ENCODE peak calls at places on chromosome 22, in five cellular contexts. M, U, K, D and Z are unnamed samples.

GRCh38 chr22:16844529-16844928 is 19.3 kb upstream of the XKR3 start:
- DNase-seq in M (no peak), U (no peak), K (no peak), D (no peak), Z (no peak)

GRCh38 chr22:23110190-23110921 is 31.4 kb downstream of the RSPH14 start:
- DNase-seq in M (no peak), U (no peak), K (no peak), D (no peak), Z (no peak)

GRCh38 chr22:44292007-44292370 is 20.8 kb downstream of the SHISAL1 start:
- DNase-seq in M (no peak), U (no peak), K (no peak), D (no peak), Z (no peak)

GRCh38 chr22:45885941-45886395 is 91.0 kb downstream of the WNT7B start:
- DNase-seq in M (peak; percentile 67), U (no peak), K (no peak), D (no peak), Z (no peak)

GRCh38 chr22:29270475-29271271 is 2.6 kb downstream of the EWSR1 start:
- DNase-seq in M (no peak), U (no peak), K (peak; percentile 42), D (no peak), Z (no peak)

GRCh38 chr22:49789289-49790141 is 38.2 kb downstream of the BRD1 start:
- DNase-seq in M (peak; percentile 83), U (peak; percentile 33), K (peak; percentile 55), D (no peak), Z (no peak)

GRCh38 chr22:46738961-46739870 is 1.2 kb upstream of the CERK start:
- DNase-seq in M (no peak), U (no peak), K (peak; percentile 56), D (no peak), Z (peak; percentile 25)

GRCh38 chr22:32764330-32765116 is 37.0 kb upstream of the TIMP3 start:
- DNase-seq in M (no peak), U (no peak), K (peak; percentile 96), D (peak; percentile 41), Z (no peak)

GRCh38 chr22:45328822-45329535 is 19.2 kb downstream of the FAM118A start:
- DNase-seq in M (no peak), U (no peak), K (no peak), D (no peak), Z (no peak)

GRCh38 chr22:49693848-49694247 is 133.8 kb downstream of the BRD1 start:
- DNase-seq in M (no peak), U (no peak), K (no peak), D (no peak), Z (no peak)

GRCh38 chr22:33542722-33543121 is 377.6 kb downstream of the LARGE1 start:
- DNase-seq in M (no peak), U (no peak), K (no peak), D (no peak), Z (no peak)

GRCh38 chr22:50360578-50360977 is 17.5 kb downstream of the PPP6R2 start:
- DNase-seq in M (no peak), U (no peak), K (no peak), D (no peak), Z (no peak)

GRCh38 chr22:45212306-45212709 is 28.4 kb downstream of the KIAA0930 start:
- DNase-seq in M (peak; percentile 79), U (peak; percentile 17), K (peak; percentile 91), D (peak; percentile 79), Z (no peak)

GRCh38 chr22:46173152-46173551 is 22.8 kb downstream of the PPARA start:
- DNase-seq in M (no peak), U (no peak), K (no peak), D (no peak), Z (no peak)

GRCh38 chr22:46250783-46251125 is 661 bp upstream of the CDPF1 start:
- DNase-seq in M (no peak), U (no peak), K (no peak), D (no peak), Z (no peak)

DNA sequence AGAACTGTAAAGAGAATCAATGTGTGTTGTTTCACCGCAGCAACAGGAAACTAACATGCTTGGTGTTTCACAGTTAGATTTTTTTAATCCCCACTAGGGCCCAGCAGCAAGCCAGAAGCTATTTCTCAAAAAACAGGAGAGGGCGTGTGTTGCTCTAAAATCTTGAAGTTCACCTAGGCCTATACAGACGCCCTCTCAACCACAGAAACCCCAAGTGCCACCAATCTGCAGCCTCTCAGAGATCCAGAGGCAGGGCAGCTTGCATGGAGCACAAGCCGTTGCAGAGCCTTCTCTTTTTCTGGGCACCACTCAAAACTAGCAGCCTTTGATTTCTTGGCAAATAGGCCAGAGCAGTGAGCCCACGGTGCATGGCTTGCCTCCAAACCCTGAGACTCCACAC is 1423.2 kb downstream of the TBC1D22A start:
- DNase-seq in M (no peak), U (no peak), K (no peak), D (no peak), Z (no peak)
- TF ChIP-seq CTCF in M (no peak), U (no peak), K (no peak), D (no peak), Z (no peak)

DNA sequence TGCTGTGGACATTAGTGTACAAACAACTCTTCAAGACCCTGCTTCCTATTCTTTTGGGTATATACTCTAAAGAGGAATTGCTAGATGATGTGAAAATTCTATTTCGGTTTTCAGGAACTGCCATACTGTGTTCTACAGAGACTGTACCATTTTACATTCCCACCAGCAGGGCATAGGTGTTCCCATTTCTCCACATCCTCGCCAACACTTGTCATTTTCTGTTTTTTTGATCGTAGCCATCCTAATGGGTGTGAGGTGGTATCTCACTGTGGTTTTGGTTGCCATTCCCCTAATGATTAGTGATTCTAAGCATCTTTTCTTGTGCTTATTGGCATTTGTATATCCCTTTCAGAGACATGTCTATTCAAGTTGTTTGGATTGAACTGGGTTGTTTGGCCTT is 29.8 kb upstream of the GRK3 start:
- DNase-seq in M (no peak), U (no peak), K (no peak), D (no peak), Z (no peak)
- TF ChIP-seq CTCF in M (no peak), U (no peak), K (no peak), D (no peak), Z (no peak)

GRCh38 chr22:36335621-36336020 is 52.1 kb downstream of the MYH9 start:
- DNase-seq in M (no peak), U (no peak), K (no peak), D (no peak), Z (no peak)

GRCh38 chr22:36332623-36333331 is 55.0 kb downstream of the MYH9 start:
- DNase-seq in M (peak; percentile 77), U (peak; percentile 18), K (peak; percentile 91), D (no peak), Z (no peak)

GRCh38 chr22:36334838-36335603 is 52.7 kb downstream of the MYH9 start:
- DNase-seq in M (peak; percentile 81), U (no peak), K (peak; percentile 68), D (no peak), Z (no peak)

GRCh38 chr22:36333632-36334031 is 54.1 kb downstream of the MYH9 start:
- DNase-seq in M (no peak), U (no peak), K (no peak), D (no peak), Z (no peak)

DNA sequence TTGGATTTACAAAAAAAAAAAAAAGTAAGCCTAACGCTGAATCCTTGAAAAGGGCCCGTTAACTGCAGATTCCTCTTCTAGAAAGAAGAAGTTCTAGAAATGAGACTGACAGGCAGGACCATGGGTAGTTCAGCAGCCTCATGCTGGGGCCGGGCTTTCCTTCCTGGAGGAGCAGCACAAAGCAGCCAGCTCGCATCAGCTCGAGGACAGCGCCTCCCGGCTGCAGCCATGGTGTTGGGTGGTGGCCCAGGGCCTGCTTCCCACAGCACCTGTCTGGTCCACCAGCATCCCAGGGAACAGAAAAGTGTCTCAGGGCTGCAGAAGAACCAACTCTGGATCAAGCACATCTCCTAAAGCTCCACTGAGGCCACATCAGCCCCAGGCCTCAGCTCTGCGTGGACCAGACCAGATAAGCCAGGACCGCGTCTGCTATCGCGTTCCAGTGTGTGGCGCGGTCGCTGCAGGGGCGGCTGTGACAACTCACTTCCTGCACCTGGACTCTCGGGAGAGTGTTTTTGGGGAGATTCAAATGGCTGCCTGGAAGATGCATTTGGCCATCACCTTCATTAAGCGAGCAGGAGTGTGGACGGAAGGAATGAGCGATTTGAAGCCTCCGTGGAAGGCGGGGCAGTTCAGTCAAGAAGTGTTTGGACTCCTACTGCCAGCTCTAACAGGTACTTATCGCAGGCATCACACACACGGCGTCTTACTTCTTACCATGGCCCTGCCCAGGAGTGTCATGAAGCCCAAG is 53.5 kb downstream of the MYH9 start:
- DNase-seq in M (peak; percentile 88), U (peak; percentile 25), K (no peak), D (no peak), Z (no peak)
- TF ChIP-seq CTCF in M (peak; percentile 19), U (no peak), K (no peak), D (no peak), Z (no peak)

GRCh38 chr22:37633693-37634504 is 5.6 kb upstream of the SH3BP1 start:
- DNase-seq in M (peak; percentile 96), U (no peak), K (peak; percentile 80), D (peak; percentile 33), Z (no peak)
- TF ChIP-seq CTCF in M (peak; percentile 9), U (no peak), K (peak; percentile 3), D (peak; percentile 48), Z (no peak)

GRCh38 chr22:38467904-38468760 is at the start of gene KDELR3:
- DNase-seq in M (peak; percentile 79), U (peak; percentile 47), K (peak; percentile 62), D (no peak), Z (no peak)
- TF ChIP-seq CTCF in M (no peak), U (peak; percentile 23), K (peak; percentile 3), D (peak; percentile 40), Z (no peak)

GRCh38 chr22:39927544-39927943 is 26.7 kb downstream of the GRAP2 start:
- DNase-seq in M (no peak), U (no peak), K (no peak), D (no peak), Z (no peak)
- TF ChIP-seq CTCF in M (no peak), U (peak; percentile 19), K (no peak), D (no peak), Z (no peak)

GRCh38 chr22:19498154-19498865 is 18.6 kb downstream of the CDC45 start:
- DNase-seq in M (no peak), U (no peak), K (no peak), D (no peak), Z (no peak)
- TF ChIP-seq CTCF in M (no peak), U (no peak), K (no peak), D (no peak), Z (no peak)

GRCh38 chr22:43268261-43268660 is 74.9 kb downstream of the SCUBE1 start:
- DNase-seq in M (no peak), U (no peak), K (no peak), D (no peak), Z (no peak)

GRCh38 chr22:43269325-43270040 is 73.7 kb downstream of the SCUBE1 start:
- DNase-seq in M (no peak), U (no peak), K (no peak), D (no peak), Z (no peak)

GRCh38 chr22:43270949-43271348 is 72.2 kb downstream of the SCUBE1 start:
- DNase-seq in M (no peak), U (no peak), K (no peak), D (no peak), Z (no peak)

GRCh38 chr22:43272301-43272700 is 70.9 kb downstream of the SCUBE1 start:
- DNase-seq in M (no peak), U (no peak), K (no peak), D (no peak), Z (no peak)

GRCh38 chr22:43270314-43270908 is 72.8 kb downstream of the SCUBE1 start:
- DNase-seq in M (no peak), U (peak; percentile 38), K (no peak), D (no peak), Z (no peak)
- TF ChIP-seq CTCF in M (no peak), U (peak; percentile 11), K (no peak), D (peak; percentile 24), Z (peak; percentile 10)